ENCODE peak calls at places on chromosomes 7 and 10, in four cellular contexts. M, U, S and H are unnamed samples.

GRCh38 chr7:90430614-90431445 is 27.6 kb downstream of the CLDN12 start:
- DNase-seq in M (peak), U (no peak), S (no peak), H (no peak)

GRCh38 chr7:13904689-13905088 is 84.8 kb downstream of the ETV1 start:
- DNase-seq in M (peak), U (peak), S (no peak), H (peak)

GRCh38 chr7:107128748-107129147 is 40.1 kb upstream of the HBP1 start:
- DNase-seq in M (no peak), U (no peak), S (no peak), H (no peak)

GRCh38 chr10:49827297-49827696 is 65.2 kb upstream of the OGDHL start:
- DNase-seq in M (no peak), U (no peak), S (no peak), H (no peak)

GRCh38 chr7:90804370-90804769 is 208.2 kb downstream of the CDK14 start:
- DNase-seq in M (peak), U (peak), S (no peak), H (peak)

GRCh38 chr7:92156976-92157375 is 22.0 kb downstream of the LRRD1 start:
- DNase-seq in M (no peak), U (no peak), S (no peak), H (peak)

GRCh38 chr7:1432411-1433082 is 26.7 kb downstream of the MICALL2 start:
- DNase-seq in M (peak), U (no peak), S (peak), H (peak)

GRCh38 chr10:119413738-119414611 is 128.5 kb downstream of the RGS10 start:
- DNase-seq in M (peak), U (peak), S (no peak), H (peak)

GRCh38 chr10:32273326-32273725 is 73.6 kb downstream of the EPC1 start:
- DNase-seq in M (no peak), U (no peak), S (no peak), H (no peak)

GRCh38 chr10:101014966-101015581 is 15.5 kb downstream of the LZTS2 start:
- DNase-seq in M (peak), U (peak), S (no peak), H (peak)

GRCh38 chr7:19916011-19916410 is 142.6 kb upstream of the TMEM196 start:
- DNase-seq in M (no peak), U (peak), S (peak), H (no peak)

GRCh38 chr10:34256216-34256615 is 558.9 kb downstream of the PARD3 start:
- DNase-seq in M (no peak), U (no peak), S (no peak), H (no peak)

GRCh38 chr7:149883452-149883861 is 9.7 kb downstream of the ATP6V0E2 start:
- DNase-seq in M (peak), U (no peak), S (peak), H (peak)

GRCh38 chr10:105063796-105064195 is 422.7 kb downstream of the SORCS3 start:
- DNase-seq in M (no peak), U (peak), S (peak), H (no peak)

GRCh38 chr10:103021897-103022286 is 103.8 kb downstream of the CNNM2 start:
- DNase-seq in M (peak), U (peak), S (no peak), H (no peak)

GRCh38 chr10:43340619-43341018 is 30.8 kb upstream of the FXYD4 start:
- DNase-seq in M (no peak), U (peak), S (peak), H (no peak)

GRCh38 chr10:127044191-127044590 is 139.0 kb downstream of the DOCK1 start:
- DNase-seq in M (no peak), U (no peak), S (no peak), H (no peak)

GRCh38 chr10:79176052-79176501 is 107.3 kb downstream of the ZMIZ1 start:
- DNase-seq in M (peak), U (peak), S (no peak), H (no peak)

GRCh38 chr10:11441151-11441535 is 170.3 kb downstream of the USP6NL start:
- DNase-seq in M (no peak), U (no peak), S (no peak), H (no peak)

GRCh38 chr7:2936301-2936700 is 92.2 kb upstream of the GNA12 start:
- DNase-seq in M (no peak), U (no peak), S (no peak), H (no peak)

GRCh38 chr10:131556897-131557500 is 245.5 kb upstream of the TCERG1L start:
- DNase-seq in M (no peak), U (no peak), S (no peak), H (no peak)

GRCh38 chr7:44052771-44053365 is 8.4 kb downstream of the DBNL start:
- DNase-seq in M (no peak), U (no peak), S (no peak), H (no peak)

GRCh38 chr7:91850455-91850854 is 30.0 kb downstream of the MTERF1 start:
- DNase-seq in M (peak), U (peak), S (peak), H (peak)

GRCh38 chr7:19107392-19108147 is 9.9 kb downstream of the TWIST1 start:
- DNase-seq in M (peak), U (peak), S (no peak), H (peak)

GRCh38 chr10:99815611-99816010 is 33.2 kb downstream of the ABCC2 start:
- DNase-seq in M (peak), U (no peak), S (no peak), H (peak)

GRCh38 chr7:139673230-139673629 is 104.6 kb downstream of the HIPK2 start:
- DNase-seq in M (no peak), U (no peak), S (no peak), H (no peak)
- H3K9ac ChIP-seq in M (no peak), U (no peak), S (no peak), H (no peak)

GRCh38 chr10:44977287-44978212 is 1.1 kb downstream of the DEPP1 start:
- DNase-seq in M (no peak), U (no peak), S (no peak), H (no peak)

GRCh38 chr10:44975487-44976331 is 2.9 kb downstream of the DEPP1 start:
- DNase-seq in M (peak), U (peak), S (peak), H (peak)

GRCh38 chr10:44978213-44978569 is 418 bp downstream of the DEPP1 start:
- DNase-seq in M (no peak), U (no peak), S (no peak), H (no peak)

GRCh38 chr10:44974628-44975431 is 3.8 kb downstream of the DEPP1 start:
- DNase-seq in M (no peak), U (peak), S (peak), H (peak)

DNA sequence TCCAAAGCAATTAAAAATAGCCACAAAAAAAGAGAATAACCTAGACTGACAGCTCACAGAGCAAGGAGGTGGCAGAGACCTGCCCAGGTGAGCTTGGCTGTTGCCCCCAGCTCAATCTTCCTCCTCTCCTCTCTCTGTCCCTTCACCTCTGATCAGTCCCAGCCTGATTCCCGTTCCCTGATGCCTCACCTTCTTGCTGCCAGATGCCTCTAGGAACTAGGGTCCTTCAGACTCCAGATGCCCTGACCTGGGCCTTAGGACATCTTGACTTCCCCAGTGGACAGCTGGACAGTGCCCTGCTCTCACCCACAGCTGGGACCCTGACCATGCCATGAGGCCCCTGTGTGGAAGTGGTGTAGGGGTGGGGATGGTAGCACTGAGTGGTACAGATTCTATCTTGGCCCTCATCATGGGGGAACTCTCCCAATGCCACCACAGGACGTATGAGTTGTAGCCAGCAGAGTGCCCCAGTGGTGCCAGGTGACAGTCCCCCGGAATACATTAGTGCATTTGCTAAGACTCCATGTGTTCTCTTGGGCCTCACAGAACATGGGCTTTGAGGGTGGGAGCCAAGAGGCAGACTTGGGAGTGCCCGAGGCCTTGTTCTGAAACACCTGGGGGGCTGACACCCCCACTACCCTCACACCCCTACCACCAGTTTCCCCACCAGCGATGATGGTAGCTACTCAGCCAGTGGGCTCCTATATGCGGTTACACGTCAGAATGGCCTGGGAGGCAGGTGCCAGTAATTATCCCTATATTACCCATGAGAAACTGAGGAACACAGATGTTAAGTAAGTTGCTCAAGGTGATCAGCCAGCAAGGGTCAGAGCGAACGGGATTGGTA is 2.0 kb downstream of the DEPP1 start:
- DNase-seq in M (no peak), U (no peak), S (no peak), H (no peak)
- H3K9ac ChIP-seq in M (peak), U (no peak), S (no peak), H (peak)

GRCh38 chr7:133704436-133704835 is 422.7 kb upstream of the LRGUK start:
- DNase-seq in M (peak), U (peak), S (no peak), H (no peak)
- H3K9ac ChIP-seq in M (no peak), U (peak), S (no peak), H (no peak)

GRCh38 chr7:102294589-102294988 is 7.9 kb downstream of the SH2B2 start:
- DNase-seq in M (no peak), U (no peak), S (no peak), H (no peak)
- H3K9ac ChIP-seq in M (no peak), U (no peak), S (no peak), H (no peak)

DNA sequence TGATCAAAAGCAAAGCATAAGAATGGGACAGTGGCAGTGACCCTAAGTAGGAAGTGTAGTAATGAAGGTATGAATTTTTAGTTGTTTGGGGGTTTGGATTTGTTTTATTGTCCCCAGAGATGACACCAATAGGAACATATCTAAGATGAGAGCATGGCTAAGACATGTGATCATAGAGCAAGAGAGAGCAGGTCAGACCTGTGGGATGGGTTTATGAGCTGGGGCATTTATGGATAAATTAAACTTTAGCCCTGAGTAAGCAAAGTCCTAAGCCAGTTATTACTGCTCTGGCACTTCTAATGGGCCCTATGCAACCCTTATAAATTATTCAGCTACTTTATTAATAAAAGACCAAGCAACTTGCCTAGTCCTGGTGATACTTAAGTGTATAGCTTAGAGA is 85.2 kb downstream of the LRRC4 start:
- DNase-seq in M (no peak), U (no peak), S (no peak), H (no peak)
- H3K9ac ChIP-seq in M (no peak), U (no peak), S (no peak), H (no peak)

DNA sequence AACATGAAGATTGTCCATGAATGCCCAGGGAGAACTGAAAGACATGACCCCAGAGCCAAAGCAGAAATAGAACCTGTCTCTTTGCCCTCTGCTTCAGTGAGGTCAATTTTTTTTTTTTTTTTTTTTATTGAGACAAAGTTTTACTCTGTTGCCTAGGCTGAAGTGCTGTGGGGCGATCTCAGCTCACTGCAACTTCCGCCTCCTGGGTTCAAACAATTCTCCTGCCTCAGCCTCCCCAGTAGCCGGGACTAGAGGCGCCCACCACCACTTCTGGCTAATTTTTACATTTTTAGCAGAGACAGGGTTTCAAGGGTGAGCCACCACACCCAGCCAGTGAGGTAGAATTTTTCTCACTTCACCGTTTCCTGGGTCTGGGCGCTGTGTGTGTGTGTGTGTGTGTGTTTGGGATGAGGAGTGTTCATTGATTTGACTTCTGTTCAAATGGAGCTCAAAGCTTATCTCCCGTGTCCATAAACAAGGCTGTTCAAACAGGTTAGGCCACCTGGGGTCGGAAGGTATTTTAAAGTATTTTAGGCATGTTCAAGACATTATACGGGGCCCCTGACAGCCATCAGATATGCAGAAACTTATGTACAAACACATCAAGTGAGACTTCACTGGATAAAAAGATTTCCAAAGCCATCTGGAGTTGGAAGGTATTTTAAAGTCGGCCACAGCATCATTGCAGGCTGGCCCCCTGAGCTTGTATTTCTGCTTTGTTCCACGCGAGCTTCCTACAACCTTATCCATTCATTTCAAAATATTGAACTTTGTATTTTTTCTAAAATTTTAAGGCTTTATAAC is 93.8 kb downstream of the MAP3K8 start:
- DNase-seq in M (no peak), U (no peak), S (no peak), H (no peak)
- H3K9ac ChIP-seq in M (no peak), U (no peak), S (no peak), H (no peak)

GRCh38 chr7:137953043-137953691 is 48.7 kb downstream of the CREB3L2 start:
- DNase-seq in M (peak), U (peak), S (no peak), H (no peak)

GRCh38 chr7:137951700-137952099 is 50.2 kb downstream of the CREB3L2 start:
- DNase-seq in M (no peak), U (no peak), S (no peak), H (no peak)

GRCh38 chr7:137950967-137951366 is 50.9 kb downstream of the CREB3L2 start:
- DNase-seq in M (no peak), U (no peak), S (no peak), H (no peak)

GRCh38 chr7:137953692-137954470 is 48.0 kb downstream of the CREB3L2 start:
- DNase-seq in M (peak), U (peak), S (peak), H (peak)

DNA sequence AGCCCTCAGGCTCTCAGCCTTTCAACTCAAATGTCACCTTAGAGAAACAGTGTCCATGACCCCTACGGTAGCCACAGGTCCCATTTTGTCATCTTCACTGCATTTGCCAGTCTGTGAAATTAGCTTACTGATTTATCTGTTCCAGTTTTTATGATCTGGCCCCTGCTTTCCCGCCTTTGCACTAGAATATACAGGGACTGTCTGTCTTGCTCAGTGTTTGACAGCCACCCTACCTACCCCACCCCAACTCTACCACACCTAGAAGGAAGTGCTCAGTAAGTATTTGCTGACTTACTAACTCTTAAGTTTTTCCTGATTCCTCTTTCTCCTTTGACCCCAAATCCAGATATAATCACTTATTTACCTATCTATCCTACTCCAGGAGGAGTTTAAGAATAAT is 49.5 kb downstream of the CREB3L2 start:
- DNase-seq in M (no peak), U (no peak), S (no peak), H (no peak)
- H3K9ac ChIP-seq in M (no peak), U (peak), S (no peak), H (no peak)